ENCODE peak calls at places on chromosomes 3 and 15, in seven cellular contexts. A is HCT116, F is H1, L is SK-N-SH, Y is GM12878, J is K562, U is HepG2. Z is an unnamed sample.

GRCh38 chr15:64702816-64703631 is 72.4 kb downstream of the RBPMS2 start:
- DNase-seq in A (peak; percentile 67), F (peak; percentile 86), L (peak; percentile 100), Y (peak; percentile 68), J (peak; percentile 98), U (peak; percentile 87), Z (peak; percentile 93)

GRCh38 chr15:82647045-82647834 is at the start of gene CPEB1:
- DNase-seq in A (no peak), F (no peak), L (peak; percentile 90), Y (no peak), J (peak; percentile 90), U (no peak), Z (peak; percentile 2)

GRCh38 chr15:30877070-30877469 is 26.6 kb upstream of the FAN1 start:
- DNase-seq in A (no peak), F (no peak), L (no peak), Y (no peak), J (no peak), U (no peak), Z (no peak)

GRCh38 chr15:48185527-48185926 is 5.9 kb upstream of the CTXN2 start:
- DNase-seq in A (no peak), F (no peak), L (no peak), Y (no peak), J (no peak), U (no peak), Z (no peak)

GRCh38 chr3:179279837-179280236 is 28.9 kb upstream of the KCNMB3 start:
- DNase-seq in A (no peak), F (no peak), L (no peak), Y (no peak), J (no peak), U (no peak), Z (no peak)

GRCh38 chr3:88033088-88033487 is 25.7 kb downstream of the CGGBP1 start:
- DNase-seq in A (no peak), F (no peak), L (no peak), Y (no peak), J (no peak), U (no peak), Z (no peak)

GRCh38 chr15:71114887-71115566 is at the start of gene THSD4:
- DNase-seq in A (no peak), F (peak; percentile 66), L (peak; percentile 96), Y (no peak), J (peak; percentile 89), U (peak; percentile 25), Z (peak; percentile 99)

GRCh38 chr3:197736010-197736490 is 654 bp downstream of the RUBCN start:
- DNase-seq in A (no peak), F (no peak), L (peak; percentile 77), Y (no peak), J (peak; percentile 49), U (no peak), Z (peak; percentile 45)

GRCh38 chr15:86863226-86863915 is 783.7 kb downstream of the AGBL1 start:
- DNase-seq in A (no peak), F (no peak), L (no peak), Y (no peak), J (no peak), U (no peak), Z (no peak)

GRCh38 chr15:99755692-99756409 is 22.6 kb upstream of the LYSMD4 start:
- DNase-seq in A (peak; percentile 56), F (no peak), L (peak; percentile 68), Y (peak; percentile 43), J (peak; percentile 49), U (peak; percentile 74), Z (peak; percentile 72)

GRCh38 chr15:59622289-59622688 is 10.7 kb downstream of the GCNT3 start:
- DNase-seq in A (peak; percentile 42), F (peak; percentile 21), L (peak; percentile 54), Y (no peak), J (peak; percentile 63), U (peak; percentile 79), Z (peak; percentile 63)

GRCh38 chr3:49461443-49462171 is 8.5 kb upstream of the DAG1 start:
- DNase-seq in A (no peak), F (peak; percentile 67), L (no peak), Y (no peak), J (no peak), U (no peak), Z (peak; percentile 28)

GRCh38 chr3:72745146-72745976 is 102.9 kb downstream of the SHQ1 start:
- DNase-seq in A (no peak), F (no peak), L (no peak), Y (no peak), J (peak; percentile 26), U (no peak), Z (peak; percentile 12)

GRCh38 chr3:9682123-9682522 is 21.5 kb upstream of the CPNE9 start:
- DNase-seq in A (no peak), F (no peak), L (no peak), Y (no peak), J (no peak), U (no peak), Z (no peak)

GRCh38 chr3:136903899-136904298 is 41.9 kb downstream of the NCK1 start:
- DNase-seq in A (no peak), F (no peak), L (no peak), Y (no peak), J (no peak), U (no peak), Z (no peak)

GRCh38 chr3:136898549-136898948 is 36.5 kb downstream of the NCK1 start:
- DNase-seq in A (no peak), F (no peak), L (no peak), Y (no peak), J (no peak), U (no peak), Z (no peak)

GRCh38 chr3:136901391-136901790 is 39.4 kb downstream of the NCK1 start:
- DNase-seq in A (no peak), F (no peak), L (no peak), Y (no peak), J (no peak), U (no peak), Z (no peak)

GRCh38 chr3:136899622-136900158 is 37.7 kb downstream of the NCK1 start:
- DNase-seq in A (no peak), F (no peak), L (no peak), Y (no peak), J (peak; percentile 20), U (no peak), Z (no peak)

DNA sequence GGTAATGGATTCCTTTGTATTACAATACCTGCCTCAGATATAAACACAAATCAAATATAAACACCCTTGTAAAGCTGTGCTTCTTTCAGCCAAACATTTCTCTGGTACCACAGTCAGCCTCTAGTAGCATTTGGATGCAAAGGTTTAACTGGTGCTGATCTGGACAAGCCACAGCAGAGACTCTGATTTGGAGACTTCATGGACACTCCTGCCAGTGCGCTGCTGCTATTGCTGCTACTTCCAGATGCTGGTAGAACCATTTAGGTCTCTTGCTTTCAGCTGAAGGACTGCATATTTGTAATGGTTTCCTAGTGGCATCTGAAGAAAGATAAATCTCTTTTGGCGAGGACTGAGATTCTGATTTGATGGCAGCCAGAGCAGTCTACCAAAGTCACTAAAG is 36.9 kb downstream of the NCK1 start:
- DNase-seq in A (no peak), F (no peak), L (no peak), Y (no peak), J (no peak), U (no peak), Z (no peak)
- TF ChIP-seq JUND in A (no peak), F (no peak), L (no peak), Y (no peak), J (no peak), U (no peak), Z (no peak)

GRCh38 chr3:137514853-137515252 is 249.3 kb upstream of the SOX14 start:
- DNase-seq in A (no peak), F (no peak), L (no peak), Y (no peak), J (no peak), U (no peak), Z (no peak)

GRCh38 chr3:137511655-137512054 is 252.5 kb upstream of the SOX14 start:
- DNase-seq in A (no peak), F (no peak), L (no peak), Y (no peak), J (no peak), U (no peak), Z (no peak)

DNA sequence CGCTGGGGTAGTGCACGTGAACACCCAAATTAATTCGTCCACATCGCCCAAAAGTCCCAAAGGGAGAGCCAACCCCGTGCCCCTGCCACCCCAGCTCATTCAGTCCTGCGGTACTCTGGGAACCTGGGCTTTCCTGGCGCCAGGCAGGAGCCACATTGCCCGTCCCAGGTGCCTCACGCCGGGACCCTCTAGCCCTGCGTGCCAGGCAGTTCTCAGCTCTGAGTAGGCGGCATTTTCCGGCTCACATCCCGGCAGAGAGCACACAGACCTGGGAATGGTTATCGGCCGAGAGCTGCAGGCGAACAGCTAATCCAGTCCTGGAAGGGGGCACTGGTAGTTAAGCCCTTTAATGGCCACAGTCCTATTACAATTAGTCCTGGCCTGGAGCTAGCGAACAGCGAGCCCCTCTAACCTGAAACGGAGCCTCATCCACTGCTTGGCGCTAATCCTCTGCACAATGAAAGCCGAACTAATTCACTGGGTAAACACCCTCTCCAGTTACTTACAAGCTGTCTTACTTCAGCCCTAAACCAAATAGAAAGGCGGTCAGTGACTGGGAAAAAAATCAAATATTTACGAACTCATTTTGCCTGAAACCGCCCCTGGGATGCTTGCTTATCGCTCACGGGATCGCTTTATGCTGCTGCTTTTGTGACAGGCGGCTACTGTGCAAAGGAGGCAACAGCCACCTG is 254.6 kb upstream of the SOX14 start:
- DNase-seq in A (no peak), F (no peak), L (peak; percentile 7), Y (no peak), J (no peak), U (peak; percentile 50), Z (peak; percentile 79)
- TF ChIP-seq JUND in A (no peak), F (no peak), L (no peak), Y (no peak), J (no peak), U (no peak), Z (no peak)

GRCh38 chr3:184524981-184525336 is 36.6 kb upstream of the EPHB3 start:
- DNase-seq in A (no peak), F (no peak), L (peak; percentile 42), Y (no peak), J (no peak), U (no peak), Z (no peak)
- TF ChIP-seq JUND in A (no peak), F (no peak), L (no peak), Y (no peak), J (no peak), U (no peak), Z (no peak)

DNA sequence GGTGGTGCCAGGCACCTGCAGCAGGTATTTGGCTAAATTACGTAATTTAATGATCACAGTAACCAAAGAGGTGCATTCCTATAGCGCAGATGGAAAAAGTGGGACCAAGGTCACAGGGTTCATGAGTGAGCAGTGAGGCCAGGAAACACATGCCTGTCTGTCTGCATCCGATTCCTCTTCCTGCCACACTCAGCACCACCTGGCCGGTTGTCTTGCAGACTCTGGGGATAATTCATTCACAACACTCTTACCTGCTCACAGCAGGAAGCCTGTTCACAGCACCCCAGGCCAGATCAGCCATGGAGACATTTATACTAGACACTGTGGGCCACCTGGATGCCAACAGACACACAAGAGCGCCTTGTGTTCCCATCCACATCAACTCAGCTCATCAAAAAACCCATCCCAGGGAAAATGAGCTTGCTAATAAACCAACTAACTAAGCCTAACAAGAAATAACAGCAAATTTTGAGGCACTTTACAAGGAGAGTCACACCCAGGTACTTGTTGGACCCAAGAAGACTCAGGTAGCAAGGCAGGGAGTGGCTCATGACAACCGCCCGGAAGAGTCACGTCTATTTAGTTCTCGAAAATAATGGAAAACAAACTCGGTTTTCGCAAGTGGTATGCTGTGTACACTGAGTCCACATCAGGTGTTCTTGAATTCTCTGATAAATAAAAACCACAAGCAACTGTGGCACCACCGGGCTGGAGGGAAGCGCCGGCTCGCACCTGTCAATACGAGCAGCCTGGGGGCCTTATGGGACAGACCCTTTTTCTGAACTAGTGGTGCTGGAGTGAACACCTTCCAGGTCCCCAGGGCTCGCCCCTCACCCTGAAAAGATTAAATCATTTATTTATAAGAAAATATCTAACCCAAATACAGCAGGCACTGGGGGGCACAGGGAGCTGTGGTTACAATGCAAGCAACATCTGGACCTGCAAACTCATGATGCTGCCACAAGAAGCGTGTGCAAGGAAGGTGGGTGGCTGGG is 40.5 kb downstream of the FAM174B start:
- DNase-seq in A (no peak), F (no peak), L (no peak), Y (no peak), J (no peak), U (no peak), Z (no peak)
- TF ChIP-seq JUND in A (no peak), F (no peak), L (no peak), Y (no peak), J (no peak), U (no peak), Z (no peak)

Z was measured in T47D.